ENCODE peak calls at places on chromosomes 3 and 15, in six cellular contexts. E, C, G, R, Y and Z are unnamed samples.

GRCh38 chr3:174355505-174355904 is 503.6 kb upstream of the NAALADL2 start:
- DNase-seq in E (peak), C (peak), G (no peak), R (no peak), Y (peak), Z (no peak)

GRCh38 chr15:40906101-40906946 is 12.1 kb downstream of the VPS18 start:
- DNase-seq in E (peak), C (peak), G (peak), R (peak), Y (peak), Z (peak)

GRCh38 chr3:110814170-110815007 is 257.2 kb upstream of the NECTIN3 start:
- DNase-seq in E (peak), C (peak), G (peak), R (no peak), Y (no peak), Z (peak)

GRCh38 chr15:66946578-66947164 is 118.7 kb upstream of the SMAD3 start:
- DNase-seq in E (peak), C (peak), G (no peak), R (peak), Y (no peak), Z (no peak)

GRCh38 chr15:60667925-60668324 is 189.0 kb upstream of the ICE2 start:
- DNase-seq in E (no peak), C (no peak), G (no peak), R (no peak), Y (no peak), Z (no peak)

GRCh38 chr3:136543385-136543784 is 208.8 kb downstream of the STAG1 start:
- DNase-seq in E (no peak), C (peak), G (no peak), R (no peak), Y (no peak), Z (no peak)

GRCh38 chr3:16334909-16335308 is 69.9 kb downstream of the OXNAD1 start:
- DNase-seq in E (peak), C (no peak), G (no peak), R (no peak), Y (no peak), Z (no peak)

GRCh38 chr15:31271706-31272557 is 54.7 kb upstream of the KLF13 start:
- DNase-seq in E (peak), C (no peak), G (no peak), R (no peak), Y (no peak), Z (no peak)

GRCh38 chr3:169305460-169305859 is 358.1 kb downstream of the MECOM start:
- DNase-seq in E (no peak), C (no peak), G (no peak), R (no peak), Y (no peak), Z (no peak)

GRCh38 chr3:50441818-50442217 is 61.6 kb downstream of the CACNA2D2 start:
- DNase-seq in E (no peak), C (no peak), G (no peak), R (no peak), Y (no peak), Z (no peak)

GRCh38 chr15:94026458-94026967 is 204.8 kb upstream of the MCTP2 start:
- DNase-seq in E (peak), C (peak), G (no peak), R (no peak), Y (no peak), Z (no peak)

GRCh38 chr3:133514418-133514817 is 59.1 kb upstream of the CDV3 start:
- DNase-seq in E (no peak), C (no peak), G (no peak), R (no peak), Y (no peak), Z (no peak)

GRCh38 chr15:75425966-75426500 is 25.5 kb downstream of the SIN3A start:
- DNase-seq in E (no peak), C (no peak), G (no peak), R (no peak), Y (no peak), Z (no peak)

GRCh38 chr15:48358681-48359152 is 27.5 kb downstream of the DUT start:
- DNase-seq in E (peak), C (peak), G (no peak), R (no peak), Y (no peak), Z (no peak)

GRCh38 chr3:77362936-77363335 is 323.0 kb downstream of the ROBO2 start:
- DNase-seq in E (no peak), C (no peak), G (no peak), R (no peak), Y (no peak), Z (no peak)

GRCh38 chr15:97683816-97684215 is 276.7 kb upstream of the ARRDC4 start:
- DNase-seq in E (no peak), C (no peak), G (no peak), R (no peak), Y (no peak), Z (no peak)

GRCh38 chr3:115862099-115862498 is 238.8 kb downstream of the GAP43 start:
- DNase-seq in E (no peak), C (no peak), G (no peak), R (no peak), Y (no peak), Z (no peak)

GRCh38 chr3:125433611-125434041 is 58.5 kb upstream of the ZNF148 start:
- DNase-seq in E (no peak), C (no peak), G (no peak), R (no peak), Y (no peak), Z (no peak)

GRCh38 chr15:65330934-65331645 is 26.6 kb downstream of the RNU5B-1 start:
- DNase-seq in E (no peak), C (no peak), G (no peak), R (no peak), Y (no peak), Z (no peak)

GRCh38 chr3:61531528-61531927 is 29.8 kb upstream of the PTPRG start:
- DNase-seq in E (no peak), C (no peak), G (no peak), R (no peak), Y (no peak), Z (no peak)

GRCh38 chr3:36707623-36708409 is 56.5 kb downstream of the DCLK3 start:
- DNase-seq in E (peak), C (peak), G (peak), R (no peak), Y (no peak), Z (no peak)